ENCODE peak calls at places on chromosomes 13 and 19, in nine cellular contexts. Y is AG10803; X is H1; M is right atrium auricular region; E is HFF-Myc; L is CD8-positive, alpha-beta T cell; F is cardiac fibroblast; H is foreskin fibroblast; W is left ventricle myocardium inferior. A is an unnamed sample.

GRCh38 chr13:102836471-102836870 is 9.4 kb upstream of the ERCC5 start:
- DNase-seq in M (no peak), L (no peak), X (no peak), W (no peak), Y (no peak), F (no peak), E (no peak), H (no peak), A (no peak)

GRCh38 chr19:413756-414420 is 4.9 kb upstream of the C2CD4C start:
- DNase-seq in Y (no peak), F (no peak), E (no peak), W (no peak), L (no peak), X (no peak), M (no peak), H (no peak), A (no peak)

GRCh38 chr13:30256713-30257432 is 50.5 kb downstream of the KATNAL1 start:
- DNase-seq in X (no peak), H (no peak), E (no peak), F (peak; percentile 29), L (no peak), Y (peak; percentile 43), W (no peak), M (no peak), A (peak; percentile 25)

GRCh38 chr19:50482271-50482855 is 5.7 kb upstream of the GARIN5A start:
- DNase-seq in X (no peak), H (no peak), L (no peak), E (no peak), F (no peak), M (no peak), Y (no peak), W (no peak), A (no peak)

GRCh38 chr19:50328257-50329145 is 676 bp downstream of the KCNC3 start:
- DNase-seq in Y (peak; percentile 4), M (no peak), F (peak; percentile 2), W (no peak), H (no peak), L (no peak), E (no peak), X (peak; percentile 71), A (no peak)

GRCh38 chr13:29767006-29767405 is 83.4 kb downstream of the UBL3 start:
- DNase-seq in X (no peak), Y (peak; percentile 55), F (no peak), E (no peak), L (no peak), W (no peak), H (no peak), M (no peak), A (no peak)

GRCh38 chr13:50576156-50576555 is 267.3 kb downstream of the DLEU7 start:
- DNase-seq in Y (peak; percentile 20), F (no peak), H (no peak), M (no peak), L (no peak), E (no peak), W (no peak), X (no peak), A (no peak)

GRCh38 chr19:58181902-58182576 is 822 bp upstream of the ZNF274 start:
- DNase-seq in X (peak; percentile 62), M (no peak), E (no peak), Y (peak; percentile 3), L (peak; percentile 31), W (peak; percentile 29), H (peak; percentile 7), F (peak; percentile 44), A (peak; percentile 50)

GRCh38 chr19:43518051-43518450 is 8.9 kb downstream of the ETHE1 start:
- DNase-seq in W (no peak), X (no peak), M (no peak), F (no peak), L (no peak), Y (no peak), E (no peak), H (no peak), A (no peak)

GRCh38 chr19:2249010-2249866 is at the start of gene AMH:
- DNase-seq in H (no peak), M (no peak), F (no peak), E (no peak), W (no peak), X (peak; percentile 66), Y (no peak), L (no peak), A (no peak)

GRCh38 chr13:26473571-26474230 is 83.8 kb upstream of the WASF3 start:
- DNase-seq in H (no peak), L (no peak), M (peak; percentile 18), F (no peak), E (no peak), W (no peak), X (peak; percentile 45), Y (no peak), A (no peak)

GRCh38 chr13:26423634-26424033 is 133.8 kb upstream of the WASF3 start:
- DNase-seq in F (peak; percentile 18), M (peak; percentile 60), H (no peak), L (no peak), X (no peak), E (no peak), Y (peak; percentile 65), W (peak; percentile 47), A (peak; percentile 14)

GRCh38 chr13:97429681-97430081 is 4.3 kb upstream of the RAP2A start:
- DNase-seq in H (peak; percentile 63), Y (peak; percentile 72), L (no peak), F (peak; percentile 37), W (no peak), M (no peak), E (no peak), X (no peak), A (peak; percentile 23)

GRCh38 chr13:110496281-110496680 is 65.2 kb downstream of the RAB20 start:
- DNase-seq in L (no peak), W (no peak), E (no peak), M (no peak), F (no peak), X (no peak), H (no peak), Y (no peak), A (no peak)

GRCh38 chr13:59086147-59086546 is 1077.6 kb downstream of the DIAPH3 start:
- DNase-seq in M (no peak), W (no peak), Y (peak; percentile 20), L (no peak), X (no peak), H (peak; percentile 45), E (no peak), F (peak; percentile 16), A (peak; percentile 67)

GRCh38 chr13:42649761-42650289 is 75.9 kb downstream of the TNFSF11 start:
- DNase-seq in X (no peak), E (no peak), M (no peak), W (no peak), Y (no peak), L (no peak), H (no peak), F (no peak), A (no peak)

GRCh38 chr13:43203781-43204180 is 180.4 kb downstream of the DNAJC15 start:
- DNase-seq in H (no peak), W (no peak), F (no peak), M (no peak), X (no peak), L (no peak), Y (peak; percentile 66), E (no peak), A (no peak)

GRCh38 chr19:1469200-1469935 is 9.6 kb downstream of the C19orf25 start:
- DNase-seq in L (no peak), H (no peak), Y (no peak), F (no peak), W (no peak), M (no peak), E (no peak), X (no peak), A (no peak)

GRCh38 chr19:48606463-48607358 is at the start of gene SPACA4:
- DNase-seq in W (no peak), Y (no peak), M (no peak), H (no peak), L (no peak), F (no peak), X (no peak), E (no peak), A (no peak)

GRCh38 chr19:48600679-48601382 is 5.7 kb upstream of the SPACA4 start:
- DNase-seq in M (no peak), W (no peak), L (no peak), F (no peak), X (no peak), H (no peak), Y (no peak), E (no peak), A (no peak)

GRCh38 chr19:48603850-48604249 is 2.7 kb upstream of the SPACA4 start:
- DNase-seq in X (no peak), Y (no peak), F (no peak), L (no peak), H (no peak), W (no peak), M (no peak), E (no peak), A (no peak)

GRCh38 chr19:48603001-48603400 is 3.5 kb upstream of the SPACA4 start:
- DNase-seq in H (no peak), W (no peak), X (no peak), L (no peak), Y (no peak), M (no peak), F (no peak), E (no peak), A (no peak)

GRCh38 chr19:48603449-48603848 is 3.1 kb upstream of the SPACA4 start:
- DNase-seq in M (no peak), F (no peak), W (no peak), Y (no peak), X (no peak), E (no peak), L (no peak), H (no peak), A (no peak)
- H3K4me3 ChIP-seq in M (no peak overlapping the region), F (no peak overlapping the region), W (no peak overlapping the region), Y (no peak overlapping the region), X (no peak overlapping the region), E (no peak overlapping the region), L (no peak overlapping the region), H (no peak overlapping the region), A (no peak overlapping the region)

GRCh38 chr13:70714993-70715392 is 606.7 kb upstream of the KLHL1 start:
- DNase-seq in Y (no peak), X (no peak), M (no peak), F (no peak), E (no peak), H (no peak), L (no peak), W (no peak), A (no peak)
- TF ChIP-seq CTCF in Y (no peak), X (peak; percentile 3), M (no peak), F (no peak), E (no peak), H (no peak), L (no peak), W (no peak), A (no peak)

GRCh38 chr19:46350758-46351159 is 3.9 kb downstream of the PPP5C start:
- DNase-seq in Y (no peak), F (no peak), W (no peak), E (no peak), L (no peak), H (no peak), M (no peak), X (no peak), A (no peak)
- H3K4me3 ChIP-seq in Y (no peak overlapping the region), F (no peak overlapping the region), W (peak overlapping the region; percentile 38), E (peak overlapping the region; percentile 20), L (peak overlapping the region; percentile 35), H (no peak overlapping the region), M (no peak overlapping the region), X (no peak overlapping the region), A (no peak overlapping the region)

DNA sequence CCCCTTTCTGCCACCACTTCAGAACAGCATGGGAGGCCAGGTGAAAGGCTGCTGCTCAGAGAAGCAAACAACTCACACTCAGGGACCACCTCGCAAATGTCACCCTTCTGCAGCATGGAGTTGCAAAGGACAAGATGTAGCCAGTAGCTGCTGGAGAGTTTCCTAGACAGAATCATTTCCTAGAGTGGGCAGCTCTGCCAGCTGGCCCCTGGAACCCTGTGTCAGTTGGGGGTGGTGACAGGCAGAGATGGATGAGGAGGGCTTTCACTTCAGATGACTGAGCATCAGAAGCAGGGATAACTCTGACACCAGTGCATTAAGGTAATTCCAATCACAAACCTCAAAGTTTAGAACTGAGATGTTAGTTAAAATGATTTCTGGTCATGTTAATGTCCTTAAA is 34.4 kb upstream of the EPHX3 start:
- DNase-seq in L (no peak), M (no peak), W (no peak), X (no peak), E (no peak), H (no peak), Y (no peak), F (no peak), A (no peak)
- TF ChIP-seq CTCF in L (no peak), M (no peak), W (no peak), X (no peak), E (no peak), H (no peak), Y (no peak), F (no peak), A (no peak)

A was measured in fibroblast of pulmonary artery.